ENCODE peak calls at places on chromosomes 3 and 15, in nine cellular contexts. Y, Q, G, A, E, I, R, B and N are unnamed samples.

GRCh38 chr15:36777941-36778340 is 198.5 kb downstream of the CDIN1 start:
- DNase-seq in Y (no peak), Q (no peak), E (no peak), R (no peak), B (no peak), I (no peak), A (no peak), G (no peak), N (no peak)

GRCh38 chr15:70152070-70152480 is 54.4 kb upstream of the TLE3 start:
- DNase-seq in B (no peak), R (no peak), G (no peak), A (no peak), I (no peak), Y (no peak), Q (no peak), E (no peak), N (no peak)

GRCh38 chr3:169914321-169914720 is 2.9 kb downstream of the SAMD7 start:
- DNase-seq in Q (no peak), I (no peak), B (peak), E (no peak), A (no peak), R (no peak), Y (no peak), G (no peak), N (no peak)

GRCh38 chr15:92810418-92811138 is 89.5 kb upstream of the CHD2 start:
- DNase-seq in R (no peak), B (peak), I (no peak), E (peak), Y (peak), A (peak), Q (peak), G (no peak), N (peak)

GRCh38 chr15:22831473-22831872 is 7.0 kb upstream of the NIPA2 start:
- DNase-seq in A (no peak), B (peak), I (no peak), R (no peak), G (no peak), Y (peak), Q (no peak), E (no peak), N (no peak)

GRCh38 chr3:45992133-45992729 is 3.4 kb downstream of the FYCO1 start:
- DNase-seq in G (no peak), Q (no peak), R (no peak), A (no peak), Y (no peak), E (peak), B (no peak), I (no peak), N (no peak)

GRCh38 chr3:86180696-86181095 is 810.3 kb downstream of the VGLL3 start:
- DNase-seq in Q (peak), A (no peak), G (no peak), I (no peak), R (no peak), B (peak), E (peak), Y (no peak), N (no peak)

GRCh38 chr3:124837065-124837464 is 50.1 kb downstream of the ITGB5 start:
- DNase-seq in E (no peak), B (no peak), Q (no peak), G (no peak), I (no peak), A (no peak), Y (no peak), R (no peak), N (no peak)

GRCh38 chr3:155631323-155632019 is 113.4 kb downstream of the PLCH1 start:
- DNase-seq in R (no peak), Q (no peak), G (no peak), I (no peak), Y (no peak), E (no peak), B (peak), A (no peak), N (no peak)

GRCh38 chr3:22358334-22358733 is 607.3 kb upstream of the ZNF385D start:
- DNase-seq in I (no peak), A (no peak), E (no peak), Q (no peak), B (no peak), Y (no peak), G (no peak), R (no peak), N (no peak)

GRCh38 chr3:74916696-74917095 is 302.2 kb upstream of the CNTN3 start:
- DNase-seq in Q (no peak), E (no peak), G (no peak), Y (no peak), A (no peak), R (no peak), B (no peak), I (no peak), N (no peak)

GRCh38 chr3:129548566-129548965 is 5.6 kb downstream of the H1-8 start:
- DNase-seq in I (no peak), E (no peak), Y (no peak), Q (no peak), B (no peak), G (no peak), R (no peak), A (no peak), N (no peak)

GRCh38 chr3:147387550-147388394 is 18.6 kb downstream of the ZIC4 start:
- DNase-seq in B (no peak), Y (peak), E (no peak), R (no peak), Q (no peak), I (no peak), G (no peak), A (no peak), N (no peak)

GRCh38 chr3:107604057-107604802 is 81.5 kb downstream of the BBX start:
- DNase-seq in G (no peak), Y (no peak), E (no peak), Q (no peak), R (peak), I (no peak), A (no peak), B (peak), N (no peak)

GRCh38 chr3:52696830-52697621 is 8.6 kb downstream of the GLT8D1 start:
- DNase-seq in G (no peak), I (no peak), E (no peak), Q (no peak), Y (no peak), A (no peak), R (no peak), B (no peak), N (no peak)

GRCh38 chr3:54530091-54530490 is 397.8 kb downstream of the LRTM1 start:
- DNase-seq in Q (no peak), G (no peak), I (no peak), E (no peak), A (no peak), B (no peak), R (no peak), Y (peak), N (no peak)